ENCODE peak calls at places on chromosomes 6 and 20, in seven cellular contexts. D, T, Q, U, W, X and I are unnamed samples.
A peak's percentile ranks its signal among the peaks of the same experiment; 100 is the strongest.

GRCh38 chr6:65259080-65259479 is 447.9 kb downstream of the EYS start:
- DNase-seq in D (no peak), T (no peak), Q (no peak), U (peak; percentile 23), W (peak; percentile 83), X (peak; percentile 38), I (no peak)

GRCh38 chr20:9031951-9032350 is 36.9 kb upstream of the PLCB4 start:
- DNase-seq in D (no peak), T (no peak), Q (no peak), U (no peak), W (peak; percentile 59), X (no peak), I (no peak)

GRCh38 chr20:57552471-57552870 is 8.4 kb upstream of the PCK1 start:
- DNase-seq in D (no peak), T (no peak), Q (no peak), U (no peak), W (no peak), X (no peak), I (no peak)

GRCh38 chr6:11161031-11161966 is 49.8 kb upstream of the ERVFRD-1 start:
- DNase-seq in D (no peak), T (no peak), Q (no peak), U (no peak), W (no peak), X (no peak), I (no peak)

GRCh38 chr6:37168809-37169457 is 1.0 kb upstream of the PIM1 start:
- DNase-seq in D (no peak), T (peak; percentile 35), Q (peak; percentile 27), U (no peak), W (no peak), X (peak; percentile 73), I (peak; percentile 70)

GRCh38 chr20:64038579-64039292 is 2.8 kb downstream of the C20orf204 start:
- DNase-seq in D (peak; percentile 85), T (peak; percentile 61), Q (peak; percentile 77), U (no peak), W (peak; percentile 64), X (peak; percentile 88), I (peak; percentile 60)

GRCh38 chr6:20291764-20292227 is 79.5 kb upstream of the MBOAT1 start:
- DNase-seq in D (peak; percentile 59), T (peak; percentile 85), Q (peak; percentile 45), U (peak; percentile 58), W (peak; percentile 86), X (peak; percentile 62), I (peak; percentile 81)

GRCh38 chr6:48959401-48960060 is 503.5 kb downstream of the MMUT start:
- DNase-seq in D (no peak), T (no peak), Q (no peak), U (no peak), W (no peak), X (no peak), I (no peak)

GRCh38 chr6:30097902-30098606 is 14.8 kb downstream of the TRIM31 start:
- DNase-seq in D (no peak), T (no peak), Q (no peak), U (no peak), W (no peak), X (no peak), I (no peak)

GRCh38 chr6:87012035-87012434 is 74.7 kb downstream of the HTR1E start:
- DNase-seq in D (no peak), T (no peak), Q (no peak), U (no peak), W (no peak), X (no peak), I (no peak)

GRCh38 chr20:41392871-41393704 is 26.5 kb upstream of the EMILIN3 start:
- DNase-seq in D (peak; percentile 77), T (no peak), Q (no peak), U (no peak), W (peak; percentile 49), X (no peak), I (no peak)

GRCh38 chr6:169986171-169986847 is 234.9 kb downstream of the ERMARD start:
- DNase-seq in D (no peak), T (no peak), Q (no peak), U (no peak), W (no peak), X (no peak), I (no peak)

GRCh38 chr6:110430236-110430635 is 14.9 kb upstream of the DDO start:
- DNase-seq in D (no peak), T (no peak), Q (no peak), U (no peak), W (no peak), X (no peak), I (no peak)

GRCh38 chr6:157841211-157841840 is 18.3 kb downstream of the SNX9 start:
- DNase-seq in D (no peak), T (no peak), Q (peak; percentile 33), U (no peak), W (no peak), X (peak; percentile 66), I (no peak)

GRCh38 chr6:155273438-155273837 is 9.6 kb downstream of the CLDN20 start:
- DNase-seq in D (no peak), T (no peak), Q (no peak), U (peak; percentile 95), W (peak; percentile 71), X (peak; percentile 24), I (no peak)

GRCh38 chr6:154127638-154128037 is 88.6 kb downstream of the OPRM1 start:
- DNase-seq in D (no peak), T (no peak), Q (no peak), U (no peak), W (no peak), X (no peak), I (no peak)

GRCh38 chr20:8722277-8722928 is 346.5 kb upstream of the PLCB4 start:
- DNase-seq in D (no peak), T (peak; percentile 45), Q (peak; percentile 30), U (peak; percentile 37), W (peak; percentile 81), X (peak; percentile 51), I (peak; percentile 71)

GRCh38 chr6:107866606-107867301 is 42.6 kb upstream of the SCML4 start:
- DNase-seq in D (no peak), T (peak; percentile 67), Q (no peak), U (no peak), W (peak; percentile 50), X (peak; percentile 27), I (peak; percentile 9)

GRCh38 chr20:45823949-45824835 is 2.9 kb downstream of the TNNC2 start:
- DNase-seq in D (peak; percentile 80), T (no peak), Q (peak; percentile 56), U (no peak), W (peak; percentile 45), X (peak; percentile 46), I (no peak)

GRCh38 chr6:163320402-163320801 is 94.1 kb upstream of the QKI start:
- DNase-seq in D (no peak), T (no peak), Q (no peak), U (no peak), W (no peak), X (no peak), I (no peak)

GRCh38 chr20:64101731-64102621 is 5.4 kb downstream of the NPBWR2 start:
- DNase-seq in D (peak; percentile 63), T (no peak), Q (peak; percentile 71), U (no peak), W (no peak), X (peak; percentile 73), I (peak; percentile 54)

GRCh38 chr6:16511723-16512584 is 249.3 kb downstream of the ATXN1 start:
- DNase-seq in D (no peak), T (no peak), Q (no peak), U (no peak), W (no peak), X (no peak), I (peak; percentile 6)

GRCh38 chr20:15889073-15889923 is 684.0 kb downstream of the KIF16B start:
- DNase-seq in D (no peak), T (no peak), Q (no peak), U (no peak), W (no peak), X (no peak), I (peak; percentile 7)

GRCh38 chr20:48069626-48070025 is 284.3 kb upstream of the SULF2 start:
- DNase-seq in D (no peak), T (no peak), Q (no peak), U (no peak), W (no peak), X (no peak), I (no peak)

GRCh38 chr20:50246367-50247195 is 56.0 kb downstream of the CEBPB start:
- DNase-seq in D (peak; percentile 30), T (no peak), Q (no peak), U (no peak), W (no peak), X (no peak), I (no peak)